ENCODE peak calls at places on chromosome 19, in eight cellular contexts. A is AG10803; E is NCI-H460; C is posterior vena cava; I is activated CD4-positive, CD25-positive, alpha-beta regulatory T cell treated with anti-CD3 and anti-CD28 coated beads, Interleukin-2, amount 50 U/mL, for 72 hours; P is T-cell; M is RKO; X is activated naive CD8-positive, alpha-beta T cell treated with anti-CD3 and anti-CD28 coated beads for 36 hours. D is an unnamed sample.

GRCh38 chr19:39481229-39481545 is 549 bp downstream of the TIMM50 start:
- DNase-seq in A (no peak), E (no peak), C (no peak), I (no peak), P (no peak), M (peak), X (no peak), D (no peak)

GRCh38 chr19:4068058-4068966 is 1.6 kb upstream of the ZBTB7A start:
- DNase-seq in A (no peak), E (no peak), C (no peak), I (no peak), P (no peak), M (no peak), X (no peak), D (no peak)

GRCh38 chr19:17401628-17402027 is 3.8 kb downstream of the BST2 start:
- DNase-seq in A (no peak), E (no peak), C (no peak), I (no peak), P (no peak), M (no peak), X (no peak), D (no peak)

GRCh38 chr19:43318203-43318602 is 35.3 kb upstream of the CD177 start:
- DNase-seq in A (no peak), E (no peak), C (no peak), I (no peak), P (no peak), M (peak), X (no peak), D (no peak)

GRCh38 chr19:5141926-5142724 is 173.2 kb downstream of the KDM4B start:
- DNase-seq in A (no peak), E (no peak), C (no peak), I (no peak), P (no peak), M (no peak), X (no peak), D (no peak)

GRCh38 chr19:48353682-48354081 is 10.1 kb downstream of the TMEM143 start:
- DNase-seq in A (no peak), E (no peak), C (no peak), I (no peak), P (no peak), M (no peak), X (no peak), D (no peak)

GRCh38 chr19:10112037-10112751 is 701 bp downstream of the P2RY11 start:
- DNase-seq in A (peak), E (no peak), C (no peak), I (no peak), P (no peak), M (peak), X (peak), D (no peak)

GRCh38 chr19:7874857-7875393 is 735 bp upstream of the PRR36 start:
- DNase-seq in A (no peak), E (no peak), C (no peak), I (no peak), P (no peak), M (no peak), X (no peak), D (no peak)

GRCh38 chr19:3041756-3042517 is 12.9 kb upstream of the TLE2 start:
- DNase-seq in A (no peak), E (no peak), C (no peak), I (no peak), P (no peak), M (no peak), X (no peak), D (no peak)

GRCh38 chr19:47663911-47664771 is 49.1 kb upstream of the EHD2 start:
- DNase-seq in A (peak), E (peak), C (peak), I (no peak), P (no peak), M (no peak), X (no peak), D (peak)

GRCh38 chr19:10295305-10295846 is 5.6 kb downstream of the ICAM5 start:
- DNase-seq in A (no peak), E (no peak), C (peak), I (peak), P (no peak), M (no peak), X (peak), D (no peak)

GRCh38 chr19:15104003-15104402 is 3.2 kb upstream of the SYDE1 start:
- DNase-seq in A (no peak), E (no peak), C (no peak), I (no peak), P (no peak), M (no peak), X (no peak), D (no peak)

GRCh38 chr19:46660008-46660517 is 919 bp downstream of the DACT3 start:
- DNase-seq in A (no peak), E (no peak), C (no peak), I (no peak), P (no peak), M (peak), X (no peak), D (no peak)

GRCh38 chr19:1864480-1865171 is 1.2 kb upstream of the KLF16 start:
- DNase-seq in A (peak), E (no peak), C (peak), I (peak), P (peak), M (peak), X (peak), D (no peak)

GRCh38 chr19:47494211-47494547 is 10.2 kb upstream of the KPTN start:
- DNase-seq in A (no peak), E (no peak), C (no peak), I (no peak), P (no peak), M (no peak), X (no peak), D (no peak)

GRCh38 chr19:6273701-6274601 is 5.8 kb downstream of the MLLT1 start:
- DNase-seq in A (peak), E (peak), C (peak), I (no peak), P (no peak), M (no peak), X (no peak), D (peak)

GRCh38 chr19:40642062-40642706 is 41.0 kb downstream of the LTBP4 start:
- DNase-seq in A (no peak), E (no peak), C (no peak), I (no peak), P (no peak), M (no peak), X (no peak), D (no peak)

GRCh38 chr19:2365201-2365970 is 5.3 kb downstream of the TMPRSS9 start:
- DNase-seq in A (no peak), E (no peak), C (no peak), I (no peak), P (no peak), M (no peak), X (no peak), D (no peak)

GRCh38 chr19:54186351-54186750 is 3.0 kb downstream of the MBOAT7 start:
- DNase-seq in A (no peak), E (no peak), C (no peak), I (no peak), P (no peak), M (no peak), X (no peak), D (no peak)

D was measured in epithelial cell of proximal tubule.